ENCODE peak calls at places on chromosomes 12 and 14, in four cellular contexts. Z is NCI-H460; G is NCI-H510A treated with DMSO at 0.1 percent for 48 hours; A is stimulated activated naive CD8-positive, alpha-beta T cell treated with anti-CD3 and anti-CD28 coated beads, Interleukin-15, Interleukin-2, amounts not matched to agents 100 U/mL and 50 U/mL, for 24 hours. F is an unnamed sample.

GRCh38 chr14:36579001-36579555 is 3.3 kb downstream of the NKX2-8 start:
- DNase-seq in Z (no peak), G (no peak), A (no peak), F (no peak)

GRCh38 chr12:27260746-27261145 is 16.7 kb downstream of the STK38L start:
- DNase-seq in Z (no peak), G (no peak), A (no peak), F (no peak)

GRCh38 chr12:130916251-130916911 is 37.3 kb upstream of the ADGRD1 start:
- DNase-seq in Z (peak), G (peak), A (peak), F (no peak)

GRCh38 chr12:96218989-96219678 is 25.0 kb downstream of the ELK3 start:
- DNase-seq in Z (no peak), G (peak), A (no peak), F (no peak)

GRCh38 chr12:94305293-94305957 is 154.2 kb downstream of the CEP83 start:
- DNase-seq in Z (no peak), G (peak), A (peak), F (no peak)

GRCh38 chr14:95265106-95266094 is 54.3 kb downstream of the CLMN start:
- DNase-seq in Z (peak), G (peak), A (peak), F (no peak)

GRCh38 chr12:131783915-131784541 is 44.2 kb upstream of the MMP17 start:
- DNase-seq in Z (peak), G (no peak), A (no peak), F (no peak)

GRCh38 chr12:2682301-2683282 is 112.2 kb upstream of the FKBP4 start:
- DNase-seq in Z (peak), G (peak), A (peak), F (no peak)

GRCh38 chr14:93898731-93899130 is 28.4 kb upstream of the FAM181A start:
- DNase-seq in Z (no peak), G (no peak), A (no peak), F (no peak)

GRCh38 chr12:45354399-45354798 is 138.5 kb downstream of the ANO6 start:
- DNase-seq in Z (no peak), G (no peak), A (no peak), F (no peak)

GRCh38 chr14:56294125-56294524 is 175.9 kb downstream of the PELI2 start:
- DNase-seq in Z (no peak), G (no peak), A (no peak), F (no peak)

GRCh38 chr12:102896067-102896466 is 21.0 kb downstream of the PAH start:
- DNase-seq in Z (no peak), G (no peak), A (no peak), F (no peak)

GRCh38 chr12:79274571-79275064 is 410.0 kb downstream of the SYT1 start:
- DNase-seq in Z (no peak), G (peak), A (no peak), F (no peak)

GRCh38 chr12:13851828-13852227 is 129.6 kb downstream of the GRIN2B start:
- DNase-seq in Z (no peak), G (no peak), A (no peak), F (no peak)

GRCh38 chr12:26195641-26196423 is 459 bp downstream of the SSPN start:
- DNase-seq in Z (peak), G (no peak), A (peak), F (no peak)

GRCh38 chr12:45623221-45623620 is 106.3 kb upstream of the ARID2 start:
- DNase-seq in Z (no peak), G (no peak), A (no peak), F (no peak)

GRCh38 chr14:101083564-101084435 is 180.3 kb upstream of the RTL1 start:
- DNase-seq in Z (peak), G (peak), A (no peak), F (no peak)

GRCh38 chr12:15196221-15196620 is 25.0 kb downstream of the RERG start:
- DNase-seq in Z (no peak), G (no peak), A (no peak), F (no peak)

GRCh38 chr12:66393890-66394289 is 91.6 kb downstream of the HELB start:
- DNase-seq in Z (no peak), G (no peak), A (no peak), F (no peak)

GRCh38 chr12:83378186-83378727 is 691.6 kb downstream of the TMTC2 start:
- DNase-seq in Z (no peak), G (no peak), A (no peak), F (no peak)

GRCh38 chr12:98635657-98636323 is 8.8 kb downstream of the IKBIP start:
- DNase-seq in Z (no peak), G (peak), A (no peak), F (no peak)

GRCh38 chr12:88052686-88053085 is 23.5 kb upstream of the C12orf50 start:
- DNase-seq in Z (peak), G (peak), A (no peak), F (no peak)

GRCh38 chr12:38889297-38889815 is 16.0 kb downstream of the CPNE8 start:
- DNase-seq in Z (no peak), G (no peak), A (no peak), F (no peak)

F was measured in activated T-helper 1 cell treated with anti-CD3 and anti-CD28 coated beads, Interleukin-2, amount 50 U/mL, for 16 hours.